ENCODE peak calls at places on chromosomes 4 and X, in nine cellular contexts. F, M, A, C, E, S, I, N and K are unnamed samples.

GRCh38 chr4:14193601-14194000 is 566.1 kb upstream of the BOD1L1 start:
- DNase-seq in F (no peak), M (no peak), A (no peak), C (no peak), E (no peak), S (no peak), I (no peak), N (no peak), K (no peak)

GRCh38 chrX:108090474-108091265 is 672 bp downstream of the PSMD10 start:
- DNase-seq in F (no peak), M (peak; percentile 8), A (no peak), C (no peak), E (no peak), S (no peak), I (no peak), N (no peak), K (no peak)

GRCh38 chrX:1452497-1453389 is at the start of gene ASMTL:
- DNase-seq in F (peak; percentile 99), M (peak; percentile 100), A (peak; percentile 100), C (peak; percentile 100), E (peak; percentile 100), S (peak; percentile 100), I (peak; percentile 99), N (peak; percentile 100), K (peak; percentile 100)

GRCh38 chr4:163484906-163485305 is 9.6 kb upstream of the TMA16 start:
- DNase-seq in F (peak; percentile 11), M (peak; percentile 80), A (peak; percentile 62), C (no peak), E (no peak), S (peak; percentile 76), I (peak; percentile 54), N (peak; percentile 3), K (no peak)

GRCh38 chrX:103442536-103442901 is 66.2 kb downstream of the BEX3 start:
- DNase-seq in F (peak; percentile 24), M (no peak), A (no peak), C (no peak), E (no peak), S (no peak), I (no peak), N (no peak), K (no peak)

GRCh38 chr4:2291705-2292651 is 30.1 kb upstream of the MXD4 start:
- DNase-seq in F (no peak), M (no peak), A (no peak), C (peak; percentile 70), E (peak; percentile 71), S (no peak), I (no peak), N (no peak), K (no peak)

GRCh38 chr4:127870688-127871087 is 10.0 kb upstream of the PLK4 start:
- DNase-seq in F (peak; percentile 38), M (peak; percentile 2), A (no peak), C (no peak), E (no peak), S (no peak), I (no peak), N (peak; percentile 60), K (no peak)

GRCh38 chrX:112695494-112695893 is 15.8 kb upstream of the LHFPL1 start:
- DNase-seq in F (no peak), M (no peak), A (no peak), C (no peak), E (no peak), S (no peak), I (no peak), N (no peak), K (no peak)

GRCh38 chr4:103996637-103997036 is 276.9 kb upstream of the TACR3 start:
- DNase-seq in F (no peak), M (peak; percentile 56), A (no peak), C (no peak), E (no peak), S (peak; percentile 70), I (peak; percentile 11), N (no peak), K (no peak)

GRCh38 chr4:76756416-76756815 is 141.5 kb downstream of the SOWAHB start:
- DNase-seq in F (no peak), M (no peak), A (no peak), C (no peak), E (no peak), S (no peak), I (no peak), N (no peak), K (no peak)

GRCh38 chr4:76758996-76759395 is 138.9 kb downstream of the SOWAHB start:
- DNase-seq in F (no peak), M (no peak), A (no peak), C (no peak), E (no peak), S (no peak), I (no peak), N (no peak), K (no peak)

GRCh38 chr4:76755756-76756155 is 142.2 kb downstream of the SOWAHB start:
- DNase-seq in F (no peak), M (no peak), A (no peak), C (no peak), E (no peak), S (no peak), I (no peak), N (no peak), K (no peak)

GRCh38 chr4:76758290-76758882 is 139.6 kb downstream of the SOWAHB start:
- DNase-seq in F (no peak), M (peak; percentile 51), A (peak; percentile 46), C (no peak), E (no peak), S (peak; percentile 51), I (no peak), N (no peak), K (no peak)

DNA sequence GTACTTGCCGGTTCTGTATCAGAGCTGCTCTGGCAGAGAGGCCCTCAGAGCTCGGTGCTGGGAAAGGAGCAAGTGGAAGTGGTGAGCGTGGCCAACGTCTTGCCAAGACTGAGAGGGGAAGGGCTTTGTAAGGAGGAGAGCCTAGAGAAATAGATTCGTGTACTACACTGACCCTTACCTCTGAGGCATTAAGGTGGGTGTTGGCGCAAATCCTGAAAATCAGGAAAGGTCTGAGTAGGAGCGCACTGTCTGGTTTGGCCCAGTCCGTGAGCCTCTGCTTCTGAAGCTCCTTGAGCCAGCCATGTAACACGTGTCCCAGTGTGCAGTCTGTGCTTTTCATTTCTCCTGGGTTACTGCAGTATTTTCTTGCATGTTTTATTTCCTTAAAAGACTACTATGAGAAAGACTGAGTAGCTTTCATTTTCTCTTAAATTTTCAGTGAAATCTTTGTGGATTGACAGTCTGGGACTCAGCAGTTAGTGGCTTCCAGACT is 140.5 kb downstream of the SOWAHB start:
- DNase-seq in F (no peak), M (no peak), A (no peak), C (no peak), E (no peak), S (no peak), I (no peak), N (no peak), K (no peak)
- TF ChIP-seq CTCF in F (no peak), M (no peak), A (no peak), C (no peak), E (no peak), S (no peak), I (no peak), N (no peak), K (no peak)

GRCh38 chrX:119990995-119991787 is 47.6 kb upstream of the NKAP start:
- DNase-seq in F (no peak), M (no peak), A (no peak), C (no peak), E (peak; percentile 77), S (peak; percentile 45), I (no peak), N (no peak), K (peak; percentile 81)
- TF ChIP-seq CTCF in F (no peak), M (no peak), A (no peak), C (no peak), E (no peak), S (no peak), I (no peak), N (no peak), K (no peak)

GRCh38 chr4:73729534-73730165 is 10.7 kb upstream of the CXCL8 start:
- DNase-seq in F (peak; percentile 70), M (peak; percentile 66), A (peak; percentile 81), C (peak; percentile 80), E (no peak), S (peak; percentile 66), I (peak; percentile 42), N (peak; percentile 67), K (no peak)
- TF ChIP-seq CTCF in F (peak; percentile 94), M (peak; percentile 92), A (peak; percentile 53), C (peak; percentile 65), E (peak; percentile 56), S (peak; percentile 79), I (peak; percentile 59), N (peak; percentile 90), K (peak; percentile 91)

DNA sequence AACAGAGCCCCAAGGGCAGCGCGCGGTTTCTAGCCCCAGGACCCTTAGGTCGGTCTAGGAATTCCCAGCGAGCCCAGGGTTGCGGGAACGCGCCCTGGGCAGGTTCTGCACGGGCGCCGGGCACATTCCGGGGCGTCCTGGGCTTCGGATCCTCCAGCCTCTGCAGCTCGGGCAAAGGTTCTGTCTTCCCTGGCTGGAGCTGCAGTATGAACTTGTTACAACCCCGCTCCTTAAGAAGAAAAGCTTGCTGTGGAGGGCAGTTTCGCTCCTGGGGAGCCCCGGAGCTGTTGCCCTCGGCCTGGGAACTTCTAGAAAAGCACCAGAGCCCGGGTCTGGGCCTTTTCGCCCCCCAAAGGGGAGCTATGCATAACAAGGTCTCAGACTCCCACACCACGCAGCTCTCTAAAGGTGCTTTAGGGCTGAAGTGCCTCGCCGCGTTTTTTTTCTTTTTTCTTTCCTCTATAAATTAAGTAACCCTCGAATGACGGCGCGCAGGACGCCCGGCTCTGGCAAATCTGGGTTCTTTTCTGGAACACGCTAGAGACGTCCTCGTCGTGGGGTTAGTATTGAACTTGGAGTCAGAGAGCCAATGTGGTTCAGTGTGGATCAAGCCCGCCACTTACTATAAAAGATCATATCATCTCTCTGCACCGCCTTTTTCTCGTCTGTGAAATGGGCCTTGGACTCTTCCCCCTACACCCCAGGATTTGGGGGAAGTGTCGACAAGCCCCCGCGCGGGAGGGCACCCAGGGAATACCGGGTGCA is 5.7 kb downstream of the MSX1 start:
- DNase-seq in F (no peak), M (peak; percentile 23), A (no peak), C (no peak), E (peak; percentile 50), S (peak; percentile 62), I (no peak), N (no peak), K (no peak)
- TF ChIP-seq CTCF in F (no peak), M (no peak), A (no peak), C (no peak), E (no peak), S (no peak), I (no peak), N (no peak), K (no peak)

GRCh38 chr4:69936566-69936965 is 5.7 kb downstream of the CSN1S1 start:
- DNase-seq in F (no peak), M (no peak), A (no peak), C (no peak), E (no peak), S (no peak), I (no peak), N (no peak), K (no peak)

GRCh38 chr4:69930768-69931167 is at the start of gene CSN1S1:
- DNase-seq in F (no peak), M (no peak), A (no peak), C (no peak), E (no peak), S (no peak), I (no peak), N (no peak), K (no peak)

GRCh38 chr4:69934150-69934549 is 3.3 kb downstream of the CSN1S1 start:
- DNase-seq in F (no peak), M (no peak), A (no peak), C (no peak), E (no peak), S (no peak), I (no peak), N (no peak), K (no peak)
- TF ChIP-seq CTCF in F (no peak), M (no peak), A (no peak), C (no peak), E (no peak), S (no peak), I (no peak), N (no peak), K (no peak)

GRCh38 chr4:57044996-57045395 is 65.2 kb downstream of the IGFBP7 start:
- DNase-seq in F (no peak), M (no peak), A (no peak), C (no peak), E (no peak), S (no peak), I (no peak), N (no peak), K (no peak)
- TF ChIP-seq CTCF in F (peak; percentile 17), M (no peak), A (no peak), C (no peak), E (no peak), S (no peak), I (no peak), N (no peak), K (peak; percentile 27)